ENCODE peak calls at places on chromosome 11, in four cellular contexts. S is GM12878, P is K562, R is HL-60. G is an unnamed sample.

GRCh38 chr11:84476581-84476980 is 1150.6 kb downstream of the DLG2 start:
- DNase-seq in S (no peak), P (no peak), R (no peak), G (no peak)

GRCh38 chr11:76889414-76889975 is 28.8 kb downstream of the ACER3 start:
- DNase-seq in S (no peak), P (no peak), R (no peak), G (no peak)

GRCh38 chr11:44943118-44943517 is 7.6 kb downstream of the TP53I11 start:
- DNase-seq in S (no peak), P (no peak), R (peak), G (no peak)

GRCh38 chr11:62392944-62393628 is 25.7 kb upstream of the SCGB1A1 start:
- DNase-seq in S (no peak), P (peak), R (no peak), G (no peak)

GRCh38 chr11:123193742-123194141 is 1.3 kb downstream of the CLMP start:
- DNase-seq in S (no peak), P (no peak), R (no peak), G (no peak)

GRCh38 chr11:114180301-114181055 is 115.7 kb upstream of the NNMT start:
- DNase-seq in S (no peak), P (no peak), R (no peak), G (no peak)

GRCh38 chr11:62566247-62566646 is 7.4 kb downstream of the EEF1G start:
- DNase-seq in S (no peak), P (no peak), R (no peak), G (no peak)

GRCh38 chr11:70885721-70886305 is 366.6 kb downstream of the SHANK2 start:
- DNase-seq in S (no peak), P (no peak), R (no peak), G (no peak)

GRCh38 chr11:11230802-11231562 is 122.1 kb downstream of the CSNK2A3 start:
- DNase-seq in S (peak), P (peak), R (peak), G (peak)

GRCh38 chr11:34148504-34149165 is 43.2 kb downstream of the NAT10 start:
- DNase-seq in S (no peak), P (no peak), R (peak), G (no peak)

GRCh38 chr11:96065379-96065778 is 141.5 kb upstream of the MTMR2 start:
- DNase-seq in S (no peak), P (no peak), R (no peak), G (no peak)

GRCh38 chr11:44574620-44575287 is 9.3 kb downstream of the CD82 start:
- DNase-seq in S (peak), P (no peak), R (peak), G (no peak)

GRCh38 chr11:62905927-62906531 is 15.1 kb downstream of the CHRM1 start:
- DNase-seq in S (peak), P (peak), R (peak), G (peak)

GRCh38 chr11:27249208-27249509 is 113.9 kb downstream of the CCDC34 start:
- DNase-seq in S (no peak), P (no peak), R (no peak), G (no peak)

GRCh38 chr11:2815762-2816496 is 69.6 kb downstream of the CDKN1C start:
- DNase-seq in S (no peak), P (no peak), R (no peak), G (no peak)

GRCh38 chr11:2816517-2816916 is 69.1 kb downstream of the CDKN1C start:
- DNase-seq in S (no peak), P (no peak), R (no peak), G (no peak)

GRCh38 chr11:2813141-2813908 is 72.2 kb downstream of the CDKN1C start:
- DNase-seq in S (no peak), P (no peak), R (no peak), G (no peak)

GRCh38 chr11:2813968-2814367 is 71.6 kb downstream of the CDKN1C start:
- DNase-seq in S (no peak), P (no peak), R (no peak), G (no peak)

GRCh38 chr11:2814751-2815150 is 70.8 kb downstream of the CDKN1C start:
- DNase-seq in S (no peak), P (no peak), R (no peak), G (no peak)
- TF ChIP-seq SPI1 in S (no peak), P (no peak), R (no peak), G (no peak)

DNA sequence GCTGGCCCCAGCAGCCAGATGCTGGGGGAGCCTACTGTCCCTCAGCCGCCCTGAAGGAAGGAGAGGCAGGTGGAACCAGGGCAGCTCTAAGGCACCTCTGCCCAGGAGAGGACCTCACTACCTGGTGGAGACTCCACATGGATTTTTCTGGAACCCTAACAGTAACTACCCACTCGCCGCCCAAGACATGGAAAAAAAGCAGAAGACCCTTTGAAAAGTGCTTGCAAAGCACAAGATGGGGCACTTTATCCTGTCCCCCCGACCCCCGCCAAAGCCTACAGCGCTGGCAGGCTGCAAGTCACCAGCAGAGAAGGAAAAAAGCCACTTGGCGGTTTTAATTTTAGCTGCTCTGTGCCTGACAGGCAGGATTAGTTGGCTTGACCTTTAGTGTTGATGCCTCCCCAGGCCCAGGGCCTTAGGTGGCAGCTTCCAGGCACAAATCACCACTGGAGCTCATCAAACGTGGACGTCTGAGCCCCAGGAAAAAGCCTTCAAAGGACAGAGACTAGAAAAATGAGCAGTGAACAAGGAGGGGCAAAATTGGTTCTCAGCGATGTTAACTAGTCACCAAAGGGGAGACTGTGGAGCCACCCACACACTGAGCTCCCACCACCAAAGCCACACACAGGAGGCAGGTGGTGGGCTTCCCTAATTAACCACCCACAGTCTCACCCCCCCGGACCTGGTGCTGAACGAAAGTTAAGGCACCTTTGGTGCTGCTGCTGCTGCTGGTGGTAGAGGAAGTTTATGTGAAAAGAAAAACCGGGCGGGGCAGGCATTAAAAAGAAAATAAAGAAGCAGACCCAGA is 4.2 kb upstream of the PYGM start:
- DNase-seq in S (no peak), P (peak), R (peak), G (no peak)
- TF ChIP-seq POLR2AphosphoS5 in S (no peak), P (no peak), R (no peak), G (peak)

DNA sequence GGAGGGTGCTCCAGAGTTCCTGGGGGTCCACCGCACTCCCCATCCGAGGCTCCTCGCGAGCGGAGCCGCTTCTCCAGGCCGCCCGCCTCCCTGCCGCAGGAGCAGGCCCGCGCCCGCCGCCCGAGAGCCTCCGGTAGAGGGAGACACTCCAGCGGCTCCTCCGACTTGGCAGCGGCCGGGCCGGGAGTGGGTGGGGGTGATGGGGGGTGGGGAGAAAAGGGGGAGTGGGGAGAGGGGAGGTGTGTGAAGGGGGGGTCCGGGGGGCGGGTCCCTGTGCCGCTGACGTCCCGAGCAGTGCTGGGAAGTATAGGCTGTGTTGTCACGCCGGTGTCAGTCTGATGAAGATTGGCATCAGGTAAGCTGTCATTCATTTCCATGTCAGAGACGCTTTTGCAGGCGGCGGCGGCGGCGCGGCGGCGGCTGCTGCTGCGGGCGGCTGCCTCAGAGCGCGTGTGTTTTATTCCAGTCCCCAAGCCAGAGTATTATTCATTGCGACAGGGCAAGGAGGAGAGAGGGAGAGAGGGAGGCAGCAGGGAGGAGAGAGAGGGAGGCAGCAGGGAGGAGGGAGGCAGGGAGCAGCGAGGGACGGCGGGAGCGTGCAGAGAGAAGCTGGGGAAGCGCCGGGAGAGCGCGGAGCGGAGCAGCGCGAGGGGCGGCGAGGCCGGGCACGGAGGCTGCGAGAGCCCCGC is at the start of gene PKNOX2:
- DNase-seq in S (no peak), P (peak), R (peak), G (peak)
- TF ChIP-seq SPI1 in S (no peak), P (no peak), R (no peak), G (no peak)

GRCh38 chr11:9535189-9535781 is 38.2 kb upstream of the WEE1 start:
- DNase-seq in S (peak), P (peak), R (peak), G (no peak)
- TF ChIP-seq POLR2AphosphoS5 in S (no peak), P (no peak), R (peak), G (no peak)

DNA sequence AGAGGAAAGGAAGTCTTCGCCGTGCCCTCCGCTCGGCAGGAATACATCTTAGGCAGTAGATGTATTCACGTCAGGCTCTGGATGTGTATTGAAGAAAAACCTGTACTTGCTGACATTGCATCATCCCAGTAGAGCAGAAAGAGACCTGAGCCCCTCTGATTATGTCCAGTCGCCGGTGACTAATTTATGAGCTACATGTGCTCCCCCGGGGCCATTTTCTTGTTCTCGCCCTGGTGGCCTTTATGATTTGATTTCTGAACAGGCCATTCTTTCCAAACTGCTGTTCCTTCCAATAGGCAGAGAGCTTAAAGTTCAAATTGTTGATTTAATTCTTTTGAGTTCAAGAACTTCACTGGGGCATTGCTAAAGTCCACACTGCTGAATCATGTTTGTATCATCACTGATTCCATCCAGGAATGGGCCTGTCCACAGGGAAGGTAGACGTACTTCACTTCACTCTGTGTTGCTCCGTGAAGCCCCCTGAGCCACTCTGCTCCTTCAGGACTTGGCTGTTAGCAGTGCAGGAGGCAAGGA is 137.3 kb upstream of the RASSF10 start:
- DNase-seq in S (no peak), P (no peak), R (no peak), G (no peak)
- TF ChIP-seq SPI1 in S (no peak), P (no peak), R (no peak), G (no peak)

GRCh38 chr11:20058749-20059458 is 101.4 kb downstream of the DBX1 start:
- DNase-seq in S (no peak), P (no peak), R (no peak), G (no peak)

GRCh38 chr11:20057055-20057943 is 103.0 kb downstream of the DBX1 start:
- DNase-seq in S (no peak), P (no peak), R (no peak), G (no peak)

GRCh38 chr11:20054584-20054983 is 105.7 kb downstream of the DBX1 start:
- DNase-seq in S (no peak), P (no peak), R (no peak), G (no peak)

GRCh38 chr11:20055312-20055711 is 105.0 kb downstream of the DBX1 start:
- DNase-seq in S (no peak), P (no peak), R (no peak), G (no peak)

DNA sequence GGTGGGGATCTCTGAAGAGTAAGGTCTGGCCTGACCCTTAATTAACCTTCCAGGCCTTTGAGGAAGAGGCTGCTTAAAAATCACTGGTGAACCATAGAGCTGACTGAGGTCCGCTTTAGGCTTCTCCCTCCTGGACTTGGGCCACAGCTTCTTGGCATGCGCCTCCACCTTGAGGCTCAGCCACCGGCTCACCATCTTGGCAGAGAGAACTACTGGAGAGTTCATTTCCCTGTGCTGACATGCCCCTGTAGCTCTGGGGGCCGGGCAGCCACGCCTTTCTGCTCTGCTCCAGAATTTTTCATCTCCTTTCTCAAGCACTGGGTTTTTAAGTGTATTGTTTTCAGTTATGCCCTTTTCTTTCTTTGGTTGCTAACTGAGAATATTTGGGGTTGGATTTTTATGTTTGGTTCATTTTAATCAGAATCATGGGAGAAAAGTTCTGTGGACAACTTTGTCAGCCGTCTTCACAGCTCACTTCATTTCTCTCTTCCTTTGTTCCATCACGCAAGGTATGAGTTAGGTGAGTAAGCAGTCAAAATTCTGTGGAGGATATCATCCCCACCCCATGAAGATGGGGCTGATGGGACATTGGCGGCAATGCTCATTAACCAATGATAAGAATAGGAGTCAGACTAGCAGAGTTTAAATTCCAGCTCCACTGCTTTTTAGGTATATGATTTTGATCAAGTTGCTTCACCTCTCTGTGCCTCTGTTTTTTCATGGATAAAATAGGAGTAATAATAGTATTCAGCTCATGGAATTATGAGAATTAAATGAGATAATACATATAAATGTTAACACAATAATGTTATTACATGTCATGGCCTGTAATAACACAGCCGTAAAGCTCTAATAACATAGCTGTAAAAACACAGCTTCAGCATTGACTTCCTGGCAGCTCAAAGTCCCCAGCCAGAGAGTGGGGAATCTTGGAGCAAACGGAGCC is 103.9 kb downstream of the DBX1 start:
- DNase-seq in S (no peak), P (no peak), R (no peak), G (no peak)
- TF ChIP-seq POLR2AphosphoS5 in S (no peak), P (no peak), R (no peak), G (no peak)

GRCh38 chr11:73363147-73363546 is 13.1 kb upstream of the RELT start:
- DNase-seq in S (no peak), P (no peak), R (no peak), G (no peak)

GRCh38 chr11:73359930-73360742 is 16.1 kb upstream of the RELT start:
- DNase-seq in S (no peak), P (peak), R (peak), G (peak)

GRCh38 chr11:73359341-73359740 is 16.9 kb upstream of the RELT start:
- DNase-seq in S (no peak), P (no peak), R (no peak), G (no peak)

GRCh38 chr11:73360743-73361369 is 15.3 kb upstream of the RELT start:
- DNase-seq in S (no peak), P (no peak), R (no peak), G (no peak)

GRCh38 chr11:73361953-73362776 is 14.0 kb upstream of the RELT start:
- DNase-seq in S (no peak), P (peak), R (no peak), G (no peak)
- TF ChIP-seq SPI1 in S (no peak), P (no peak), R (no peak), G (no peak)

GRCh38 chr11:5605849-5606248 is 9.4 kb downstream of the TRIM6 start:
- DNase-seq in S (no peak), P (no peak), R (no peak), G (no peak)

GRCh38 chr11:5611627-5612026 is 13.2 kb upstream of the TRIM34 start:
- DNase-seq in S (no peak), P (no peak), R (no peak), G (no peak)

GRCh38 chr11:5604896-5605295 is 8.5 kb downstream of the TRIM6 start:
- DNase-seq in S (no peak), P (no peak), R (no peak), G (no peak)

GRCh38 chr11:5610446-5610845 is 14.0 kb downstream of the TRIM6 start:
- DNase-seq in S (no peak), P (no peak), R (no peak), G (no peak)

DNA sequence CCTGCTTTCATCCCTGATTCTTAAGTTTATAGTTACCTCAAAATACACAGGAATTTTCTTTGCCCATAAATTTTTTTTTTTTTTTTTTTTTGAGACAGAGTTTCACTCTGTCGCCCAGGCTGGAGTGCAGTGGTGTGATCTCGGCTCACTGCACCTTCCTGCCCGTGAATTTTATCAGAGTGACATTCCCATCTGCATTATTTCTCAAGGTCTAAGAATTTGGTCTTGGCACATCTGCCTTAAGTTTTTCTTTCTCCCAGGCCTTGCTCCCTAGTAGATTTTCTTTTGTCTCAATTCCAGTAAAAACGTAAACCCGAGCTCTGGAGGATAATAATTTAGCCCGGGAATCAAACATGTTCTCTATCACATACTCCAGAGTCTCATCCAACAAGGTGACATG is 12.3 kb downstream of the TRIM6 start:
- DNase-seq in S (no peak), P (no peak), R (no peak), G (no peak)
- TF ChIP-seq POLR2AphosphoS5 in S (no peak), P (no peak), R (no peak), G (no peak)

GRCh38 chr11:19790831-19791552 is 78.4 kb downstream of the NAV2 start:
- DNase-seq in S (peak), P (no peak), R (no peak), G (no peak)
- TF ChIP-seq SPI1 in S (no peak), P (no peak), R (no peak), G (no peak)